ENCODE peak calls at places on chromosomes 1 and 21, in seven cellular contexts. M, E, H, T, P, F and K are unnamed samples.

GRCh38 chr1:154306151-154306550 is 14.7 kb upstream of the AQP10 start:
- DNase-seq in M (no peak), E (no peak), H (no peak), T (no peak), P (peak; percentile 71), F (no peak), K (no peak)

GRCh38 chr1:193311226-193311948 is 125.0 kb upstream of the B3GALT2 start:
- DNase-seq in M (no peak), E (no peak), H (no peak), T (no peak), P (no peak), F (no peak), K (no peak)

GRCh38 chr21:42651515-42652401 is 1.7 kb upstream of the PDE9A start:
- DNase-seq in M (no peak), E (no peak), H (no peak), T (no peak), P (no peak), F (no peak), K (no peak)

GRCh38 chr21:39258207-39258606 is 55.2 kb downstream of the BRWD1 start:
- DNase-seq in M (no peak), E (no peak), H (no peak), T (peak; percentile 7), P (no peak), F (no peak), K (no peak)

GRCh38 chr1:46301406-46302090 is 1.9 kb downstream of the LRRC41 start:
- DNase-seq in M (peak; percentile 60), E (peak; percentile 16), H (peak; percentile 49), T (peak; percentile 70), P (peak; percentile 63), F (no peak), K (peak; percentile 72)

GRCh38 chr1:108708726-108709660 is 3.7 kb upstream of the FNDC7 start:
- DNase-seq in M (no peak), E (no peak), H (no peak), T (no peak), P (no peak), F (no peak), K (no peak)

GRCh38 chr1:37237948-37238347 is 203.6 kb upstream of the GRIK3 start:
- DNase-seq in M (no peak), E (no peak), H (no peak), T (no peak), P (no peak), F (no peak), K (no peak)

GRCh38 chr1:75991497-75992114 is 59.4 kb upstream of the ASB17 start:
- DNase-seq in M (peak; percentile 83), E (peak; percentile 82), H (peak; percentile 82), T (peak; percentile 93), P (peak; percentile 73), F (peak; percentile 93), K (peak; percentile 89)

GRCh38 chr1:81174811-81175476 is 625.8 kb upstream of the ADGRL2 start:
- DNase-seq in M (no peak), E (peak; percentile 30), H (no peak), T (peak; percentile 17), P (peak; percentile 92), F (no peak), K (no peak)

GRCh38 chr1:46555826-46556619 is 4.6 kb upstream of the KNCN start:
- DNase-seq in M (no peak), E (no peak), H (no peak), T (no peak), P (no peak), F (no peak), K (no peak)

GRCh38 chr1:204461331-204462228 is 33.0 kb downstream of the PIK3C2B start:
- DNase-seq in M (peak; percentile 59), E (no peak), H (no peak), T (no peak), P (no peak), F (no peak), K (no peak)

GRCh38 chr1:53470155-53470554 is 11.0 kb downstream of the DMRTB1 start:
- DNase-seq in M (peak; percentile 75), E (peak; percentile 69), H (peak; percentile 77), T (peak; percentile 88), P (peak; percentile 78), F (peak; percentile 82), K (no peak)

GRCh38 chr1:35371506-35371905 is 103.0 kb downstream of the ZMYM4 start:
- DNase-seq in M (no peak), E (no peak), H (no peak), T (no peak), P (no peak), F (no peak), K (no peak)

GRCh38 chr1:207103892-207104373 is at the start of gene C4BPA:
- DNase-seq in M (no peak), E (no peak), H (no peak), T (peak; percentile 34), P (no peak), F (no peak), K (no peak)

GRCh38 chr21:45266518-45267389 is 20.9 kb downstream of the POFUT2 start:
- DNase-seq in M (no peak), E (peak; percentile 25), H (no peak), T (no peak), P (peak; percentile 34), F (no peak), K (no peak)

GRCh38 chr1:29161977-29162376 is 19.7 kb downstream of the SRSF4 start:
- DNase-seq in M (no peak), E (no peak), H (no peak), T (no peak), P (no peak), F (no peak), K (no peak)

GRCh38 chr1:37726746-37727145 is 34.4 kb downstream of the CDCA8 start:
- DNase-seq in M (no peak), E (no peak), H (no peak), T (no peak), P (no peak), F (no peak), K (no peak)

GRCh38 chr21:40562603-40563002 is 284.4 kb downstream of the DSCAM start:
- DNase-seq in M (no peak), E (no peak), H (no peak), T (no peak), P (no peak), F (no peak), K (no peak)

GRCh38 chr1:32454726-32455125 is 10.1 kb upstream of the ZBTB8B start:
- DNase-seq in M (peak; percentile 23), E (peak; percentile 55), H (no peak), T (peak; percentile 13), P (peak; percentile 26), F (no peak), K (peak; percentile 71)

GRCh38 chr1:201394596-201394995 is 4.5 kb downstream of the LAD1 start:
- DNase-seq in M (no peak), E (no peak), H (no peak), T (no peak), P (no peak), F (no peak), K (no peak)

GRCh38 chr1:161737625-161738024 is 12.0 kb upstream of the DUSP12 start:
- DNase-seq in M (no peak), E (no peak), H (no peak), T (no peak), P (no peak), F (no peak), K (no peak)
- H3K27ac ChIP-seq in M (no peak overlapping the region), E (no peak overlapping the region), H (no peak overlapping the region), T (no peak overlapping the region), P (no peak overlapping the region), F (no peak overlapping the region), K (no peak overlapping the region)

DNA sequence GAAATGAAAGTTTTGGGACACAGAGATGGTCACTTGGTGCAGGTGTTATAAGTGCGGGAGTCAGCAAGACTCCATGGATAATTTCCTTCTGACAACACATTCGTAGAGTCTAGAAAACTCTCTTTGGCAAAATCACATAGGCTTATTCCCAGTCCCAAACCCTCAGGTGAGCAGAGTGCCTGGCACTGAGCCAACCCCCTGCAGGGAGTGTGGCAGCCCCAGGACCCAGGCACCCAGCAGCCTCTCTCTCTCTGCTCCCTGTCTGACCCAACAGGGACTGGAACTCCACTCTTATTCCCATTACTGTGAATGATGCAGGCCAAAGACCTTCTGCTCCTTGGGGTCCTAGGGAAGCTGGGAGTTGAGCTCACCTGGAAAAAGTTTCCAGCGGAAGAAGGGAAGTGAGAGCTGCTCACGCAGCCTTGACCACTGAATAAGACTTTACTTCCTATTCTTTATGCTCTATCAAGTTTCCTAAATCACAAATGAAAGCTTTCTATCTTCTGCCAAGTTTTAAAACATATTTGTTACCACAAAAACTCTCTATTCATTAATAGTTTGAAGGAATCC is 132.6 kb upstream of the ETV3 start:
- DNase-seq in M (no peak), E (no peak), H (no peak), T (no peak), P (no peak), F (no peak), K (no peak)
- H3K36me3 ChIP-seq in M (no peaks in the 10 kb centered on the region), E (no peaks in the 10 kb centered on the region), H (no peaks in the 10 kb centered on the region), T (no peaks in the 10 kb centered on the region), P (no peaks in the 10 kb centered on the region), F (no peaks in the 10 kb centered on the region), K (no peaks in the 10 kb centered on the region)

GRCh38 chr1:16440480-16441311 is at the start of gene NECAP2:
- DNase-seq in M (peak; percentile 96), E (peak; percentile 89), H (peak; percentile 94), T (peak; percentile 96), P (peak; percentile 89), F (peak; percentile 96), K (peak; percentile 97)

GRCh38 chr1:16438516-16438915 is 1.3 kb upstream of the SPATA21 start:
- DNase-seq in M (no peak), E (no peak), H (no peak), T (no peak), P (no peak), F (no peak), K (no peak)

GRCh38 chr1:16442273-16442672 is 1.7 kb downstream of the NECAP2 start:
- DNase-seq in M (no peak), E (no peak), H (no peak), T (no peak), P (no peak), F (no peak), K (no peak)

GRCh38 chr1:16441312-16441641 is 753 bp downstream of the NECAP2 start:
- DNase-seq in M (no peak), E (no peak), H (no peak), T (peak; percentile 35), P (peak; percentile 15), F (no peak), K (no peak)

GRCh38 chr1:16440150-16440479 is 409 bp upstream of the NECAP2 start:
- DNase-seq in M (no peak), E (no peak), H (no peak), T (no peak), P (peak; percentile 3), F (no peak), K (no peak)
- H3K4me3 ChIP-seq in M (peak overlapping the region; percentile 83), E (peak overlapping the region; percentile 99), H (peak overlapping the region; percentile 65), T (no peak overlapping the region), P (peak overlapping the region; percentile 37), F (peak overlapping the region; percentile 97), K (peak overlapping the region; percentile 92)

GRCh38 chr1:209389258-209389657 is 194.3 kb upstream of the CAMK1G start:
- DNase-seq in M (no peak), E (peak; percentile 82), H (no peak), T (no peak), P (peak; percentile 98), F (no peak), K (peak; percentile 26)

GRCh38 chr1:209387969-209388329 is 195.6 kb upstream of the CAMK1G start:
- DNase-seq in M (no peak), E (peak; percentile 33), H (no peak), T (no peak), P (peak; percentile 83), F (no peak), K (no peak)

GRCh38 chr1:209386156-209386555 is 197.4 kb upstream of the CAMK1G start:
- DNase-seq in M (no peak), E (no peak), H (no peak), T (no peak), P (no peak), F (no peak), K (no peak)

GRCh38 chr1:209387271-209387968 is 196.1 kb upstream of the CAMK1G start:
- DNase-seq in M (no peak), E (no peak), H (no peak), T (no peak), P (no peak), F (no peak), K (no peak)

GRCh38 chr1:209388358-209388757 is 195.2 kb upstream of the CAMK1G start:
- DNase-seq in M (no peak), E (no peak), H (no peak), T (no peak), P (no peak), F (no peak), K (no peak)
- H3K27ac ChIP-seq in M (no peak overlapping the region), E (no peak overlapping the region), H (no peak overlapping the region), T (no peak overlapping the region), P (no peak overlapping the region), F (no peak overlapping the region), K (no peak overlapping the region)